ENCODE peak calls at places on chromosomes 16 and 17, in eight cellular contexts. One of them, this sample, is unnamed.

GRCh38 chr17:82767041-82767754 is 15.3 kb downstream of the TBCD start:
- DNase-seq in stimulated activated CD8-positive, alpha-beta memory T cell treated with anti-CD3 and anti-CD28 coated beads, Interleukin-15, amount 100 ng/mL, for 48 hours: no peak
- DNase-seq in CD4-positive, alpha-beta T cell: peak
- DNase-seq in immature natural killer cell: no peak
- DNase-seq in HuH-7.5: peak
- DNase-seq in tibial nerve: no peak
- DNase-seq in GM12864: no peak
- DNase-seq in ascending aorta: no peak
- DNase-seq in this sample: no peak

GRCh38 chr16:70805787-70806186 is 4.8 kb upstream of the VAC14 start:
- DNase-seq in stimulated activated CD8-positive, alpha-beta memory T cell treated with anti-CD3 and anti-CD28 coated beads, Interleukin-15, amount 100 ng/mL, for 48 hours: no peak
- DNase-seq in CD4-positive, alpha-beta T cell: no peak
- DNase-seq in immature natural killer cell: no peak
- DNase-seq in HuH-7.5: no peak
- DNase-seq in tibial nerve: no peak
- DNase-seq in GM12864: no peak
- DNase-seq in ascending aorta: no peak
- DNase-seq in this sample: no peak

GRCh38 chr17:79784353-79785016 is 6.5 kb downstream of the CBX2 start:
- DNase-seq in stimulated activated CD8-positive, alpha-beta memory T cell treated with anti-CD3 and anti-CD28 coated beads, Interleukin-15, amount 100 ng/mL, for 48 hours: no peak
- DNase-seq in CD4-positive, alpha-beta T cell: no peak
- DNase-seq in immature natural killer cell: no peak
- DNase-seq in HuH-7.5: no peak
- DNase-seq in tibial nerve: no peak
- DNase-seq in GM12864: no peak
- DNase-seq in ascending aorta: no peak
- DNase-seq in this sample: no peak

GRCh38 chr17:78127888-78128615 is 503 bp downstream of the TMC6 start:
- DNase-seq in stimulated activated CD8-positive, alpha-beta memory T cell treated with anti-CD3 and anti-CD28 coated beads, Interleukin-15, amount 100 ng/mL, for 48 hours: no peak
- DNase-seq in CD4-positive, alpha-beta T cell: no peak
- DNase-seq in immature natural killer cell: no peak
- DNase-seq in HuH-7.5: peak
- DNase-seq in tibial nerve: no peak
- DNase-seq in GM12864: no peak
- DNase-seq in ascending aorta: no peak
- DNase-seq in this sample: no peak

GRCh38 chr16:86578499-86579267 is at the start of gene FOXL1:
- DNase-seq in stimulated activated CD8-positive, alpha-beta memory T cell treated with anti-CD3 and anti-CD28 coated beads, Interleukin-15, amount 100 ng/mL, for 48 hours: no peak
- DNase-seq in CD4-positive, alpha-beta T cell: no peak
- DNase-seq in immature natural killer cell: no peak
- DNase-seq in HuH-7.5: no peak
- DNase-seq in tibial nerve: no peak
- DNase-seq in GM12864: no peak
- DNase-seq in ascending aorta: no peak
- DNase-seq in this sample: no peak

GRCh38 chr17:77723071-77723908 is 235.2 kb upstream of the TNRC6C start:
- DNase-seq in stimulated activated CD8-positive, alpha-beta memory T cell treated with anti-CD3 and anti-CD28 coated beads, Interleukin-15, amount 100 ng/mL, for 48 hours: no peak
- DNase-seq in CD4-positive, alpha-beta T cell: no peak
- DNase-seq in immature natural killer cell: no peak
- DNase-seq in HuH-7.5: no peak
- DNase-seq in tibial nerve: no peak
- DNase-seq in GM12864: no peak
- DNase-seq in ascending aorta: peak
- DNase-seq in this sample: no peak

GRCh38 chr16:46717692-46718091 is 28.2 kb downstream of the ORC6 start:
- DNase-seq in stimulated activated CD8-positive, alpha-beta memory T cell treated with anti-CD3 and anti-CD28 coated beads, Interleukin-15, amount 100 ng/mL, for 48 hours: no peak
- DNase-seq in CD4-positive, alpha-beta T cell: no peak
- DNase-seq in immature natural killer cell: no peak
- DNase-seq in HuH-7.5: no peak
- DNase-seq in tibial nerve: no peak
- DNase-seq in GM12864: no peak
- DNase-seq in ascending aorta: no peak
- DNase-seq in this sample: no peak

GRCh38 chr17:59825533-59826316 is 67.0 kb downstream of the TUBD1 start:
- DNase-seq in stimulated activated CD8-positive, alpha-beta memory T cell treated with anti-CD3 and anti-CD28 coated beads, Interleukin-15, amount 100 ng/mL, for 48 hours: no peak
- DNase-seq in CD4-positive, alpha-beta T cell: no peak
- DNase-seq in immature natural killer cell: no peak
- DNase-seq in HuH-7.5: no peak
- DNase-seq in tibial nerve: no peak
- DNase-seq in GM12864: no peak
- DNase-seq in ascending aorta: no peak
- DNase-seq in this sample: no peak

GRCh38 chr17:41322264-41322902 is 6.9 kb upstream of the KRTAP17-1 start:
- DNase-seq in stimulated activated CD8-positive, alpha-beta memory T cell treated with anti-CD3 and anti-CD28 coated beads, Interleukin-15, amount 100 ng/mL, for 48 hours: no peak
- DNase-seq in CD4-positive, alpha-beta T cell: no peak
- DNase-seq in immature natural killer cell: peak
- DNase-seq in HuH-7.5: no peak
- DNase-seq in tibial nerve: no peak
- DNase-seq in GM12864: no peak
- DNase-seq in ascending aorta: no peak
- DNase-seq in this sample: no peak

GRCh38 chr16:57863434-57864160 is 61.3 kb upstream of the KIFC3 start:
- DNase-seq in stimulated activated CD8-positive, alpha-beta memory T cell treated with anti-CD3 and anti-CD28 coated beads, Interleukin-15, amount 100 ng/mL, for 48 hours: no peak
- DNase-seq in CD4-positive, alpha-beta T cell: no peak
- DNase-seq in immature natural killer cell: peak
- DNase-seq in HuH-7.5: no peak
- DNase-seq in tibial nerve: peak
- DNase-seq in GM12864: no peak
- DNase-seq in ascending aorta: peak
- DNase-seq in this sample: no peak

GRCh38 chr16:77574867-77575619 is 140.2 kb upstream of the ADAMTS18 start:
- DNase-seq in stimulated activated CD8-positive, alpha-beta memory T cell treated with anti-CD3 and anti-CD28 coated beads, Interleukin-15, amount 100 ng/mL, for 48 hours: no peak
- DNase-seq in CD4-positive, alpha-beta T cell: no peak
- DNase-seq in immature natural killer cell: no peak
- DNase-seq in HuH-7.5: no peak
- DNase-seq in tibial nerve: no peak
- DNase-seq in GM12864: no peak
- DNase-seq in ascending aorta: no peak
- DNase-seq in this sample: no peak

GRCh38 chr17:50130778-50131317 is 888 bp upstream of the SAMD14 start:
- DNase-seq in stimulated activated CD8-positive, alpha-beta memory T cell treated with anti-CD3 and anti-CD28 coated beads, Interleukin-15, amount 100 ng/mL, for 48 hours: no peak
- DNase-seq in CD4-positive, alpha-beta T cell: no peak
- DNase-seq in immature natural killer cell: no peak
- DNase-seq in HuH-7.5: no peak
- DNase-seq in tibial nerve: no peak
- DNase-seq in GM12864: no peak
- DNase-seq in ascending aorta: no peak
- DNase-seq in this sample: no peak

GRCh38 chr17:36934144-36934758 is 3.0 kb upstream of the LHX1 start:
- DNase-seq in stimulated activated CD8-positive, alpha-beta memory T cell treated with anti-CD3 and anti-CD28 coated beads, Interleukin-15, amount 100 ng/mL, for 48 hours: no peak
- DNase-seq in CD4-positive, alpha-beta T cell: no peak
- DNase-seq in immature natural killer cell: no peak
- DNase-seq in HuH-7.5: no peak
- DNase-seq in tibial nerve: no peak
- DNase-seq in GM12864: no peak
- DNase-seq in ascending aorta: no peak
- DNase-seq in this sample: no peak

GRCh38 chr16:11020792-11021440 is 76.6 kb downstream of the CLEC16A start:
- DNase-seq in stimulated activated CD8-positive, alpha-beta memory T cell treated with anti-CD3 and anti-CD28 coated beads, Interleukin-15, amount 100 ng/mL, for 48 hours: no peak
- DNase-seq in CD4-positive, alpha-beta T cell: no peak
- DNase-seq in immature natural killer cell: no peak
- DNase-seq in HuH-7.5: no peak
- DNase-seq in tibial nerve: no peak
- DNase-seq in GM12864: no peak
- DNase-seq in ascending aorta: no peak
- DNase-seq in this sample: no peak

GRCh38 chr16:49019826-49020401 is 261.7 kb downstream of the CBLN1 start:
- DNase-seq in stimulated activated CD8-positive, alpha-beta memory T cell treated with anti-CD3 and anti-CD28 coated beads, Interleukin-15, amount 100 ng/mL, for 48 hours: no peak
- DNase-seq in CD4-positive, alpha-beta T cell: no peak
- DNase-seq in immature natural killer cell: no peak
- DNase-seq in HuH-7.5: no peak
- DNase-seq in tibial nerve: no peak
- DNase-seq in GM12864: no peak
- DNase-seq in ascending aorta: no peak
- DNase-seq in this sample: no peak